ENCODE peak calls at places on chromosomes 16 and 17, in six cellular contexts. B is osteoblast; C is activated T-helper 1 cell treated with anti-CD3 and anti-CD28 coated beads, Interleukin-12 subunit alpha, Interleukin-12 subunit beta, Interleukin-2, Interleukin-4 antibody, amounts not matched to agents 30 ng/mL and 10 ng/mL and 1 ng/mL, durations not matched to agents 14 hours and 24 hours and 36 hours; T is stomach; V is HS-5; D is occipital lobe. Q is an unnamed sample.

GRCh38 chr17:37671028-37671812 is 28.0 kb upstream of the DDX52 start:
- DNase-seq in T (no peak), B (no peak), C (no peak), D (no peak), V (no peak), Q (no peak)

GRCh38 chr17:82399030-82399429 is 19.1 kb upstream of the HEXD start:
- DNase-seq in D (peak), C (no peak), V (peak), T (no peak), B (peak), Q (peak)

GRCh38 chr16:78639775-78640174 is 540.3 kb downstream of the WWOX start:
- DNase-seq in C (no peak), D (no peak), B (no peak), V (no peak), T (no peak), Q (no peak)

GRCh38 chr17:28196637-28197036 is 122.4 kb upstream of the TMEM97 start:
- DNase-seq in B (no peak), C (no peak), V (no peak), T (no peak), D (no peak), Q (no peak)

GRCh38 chr16:53571763-53572162 is 68.8 kb upstream of the AKTIP start:
- DNase-seq in D (no peak), C (no peak), T (no peak), V (no peak), B (no peak), Q (no peak)

GRCh38 chr16:72793017-72793416 is 254.9 kb downstream of the ZFHX3 start:
- DNase-seq in D (no peak), T (no peak), V (no peak), B (no peak), C (no peak), Q (no peak)

GRCh38 chr16:31869511-31870201 is 4.0 kb upstream of the ZNF267 start:
- DNase-seq in C (peak), B (peak), V (peak), T (no peak), D (no peak), Q (peak)

GRCh38 chr16:4663756-4664465 is 29.5 kb upstream of the NUDT16L1 start:
- DNase-seq in C (no peak), T (peak), B (peak), D (no peak), V (no peak), Q (no peak)

GRCh38 chr16:87458424-87458915 is 34.4 kb downstream of the ZCCHC14 start:
- DNase-seq in C (no peak), B (no peak), D (no peak), T (no peak), V (no peak), Q (no peak)

GRCh38 chr16:14569213-14569612 is 60.8 kb downstream of the PARN start:
- DNase-seq in V (no peak), B (no peak), T (no peak), D (no peak), C (no peak), Q (no peak)

GRCh38 chr17:60223456-60223855 is 73.7 kb downstream of the CA4 start:
- DNase-seq in D (no peak), C (no peak), V (no peak), T (no peak), B (no peak), Q (no peak)

GRCh38 chr17:12730931-12731521 is 58.3 kb upstream of the ARHGAP44 start:
- DNase-seq in T (peak), V (no peak), D (peak), C (no peak), B (peak), Q (peak)

GRCh38 chr16:53100889-53101288 is 46.1 kb downstream of the CHD9 start:
- DNase-seq in D (no peak), V (no peak), B (no peak), T (no peak), C (no peak), Q (no peak)

GRCh38 chr16:64434526-64435069 is 687.3 kb downstream of the CDH11 start:
- DNase-seq in V (no peak), C (no peak), T (no peak), D (no peak), B (no peak), Q (no peak)

GRCh38 chr16:49952386-49952785 is 72.6 kb upstream of the CNEP1R1 start:
- DNase-seq in B (no peak), C (no peak), T (no peak), D (no peak), V (no peak), Q (no peak)

GRCh38 chr16:77317059-77317458 is 117.8 kb downstream of the ADAMTS18 start:
- DNase-seq in T (no peak), D (no peak), V (no peak), B (no peak), C (no peak), Q (no peak)

GRCh38 chr17:79290726-79291125 is 216.1 kb downstream of the ENGASE start:
- DNase-seq in D (no peak), T (no peak), C (no peak), B (no peak), V (no peak), Q (no peak)

GRCh38 chr16:87468550-87468949 is 24.3 kb downstream of the ZCCHC14 start:
- DNase-seq in T (no peak), D (no peak), V (no peak), C (no peak), B (no peak), Q (no peak)

GRCh38 chr16:70573451-70574121 is 50.0 kb downstream of the SF3B3 start:
- DNase-seq in C (no peak), D (no peak), T (no peak), B (peak), V (peak), Q (peak)

GRCh38 chr17:29177871-29178749 is 2.1 kb downstream of the MYO18A start:
- DNase-seq in D (no peak), V (no peak), B (peak), C (no peak), T (peak), Q (no peak)

GRCh38 chr17:70073326-70073725 is 1.7 kb upstream of the KCNJ16 start:
- DNase-seq in T (no peak), B (no peak), V (no peak), C (no peak), D (no peak), Q (no peak)

GRCh38 chr17:8345951-8346665 is 6.5 kb downstream of the ODF4 start:
- DNase-seq in V (no peak), D (no peak), C (no peak), B (no peak), T (peak), Q (no peak)

GRCh38 chr17:34319087-34319486 is at the start of gene CCL8:
- DNase-seq in T (no peak), C (no peak), B (no peak), V (no peak), D (no peak), Q (no peak)

GRCh38 chr17:16911141-16911937 is 60.6 kb downstream of the TNFRSF13B start:
- DNase-seq in B (no peak), T (peak), V (no peak), C (no peak), D (no peak), Q (no peak)

GRCh38 chr17:71438631-71439146 is 682.1 kb upstream of the SOX9 start:
- DNase-seq in B (peak), C (no peak), T (no peak), D (no peak), V (peak), Q (peak)

GRCh38 chr17:57518587-57519118 is 226.4 kb downstream of the CCDC182 start:
- DNase-seq in T (no peak), C (no peak), V (no peak), B (no peak), D (no peak), Q (no peak)

GRCh38 chr16:8905168-8905762 is 23.1 kb downstream of the LITAFD start:
- DNase-seq in B (no peak), D (no peak), C (no peak), V (no peak), T (no peak), Q (no peak)

GRCh38 chr17:59381716-59382570 is 50.5 kb downstream of the YPEL2 start:
- DNase-seq in B (no peak), C (no peak), V (no peak), D (peak), T (peak), Q (no peak)

GRCh38 chr16:4625617-4626159 is 1.1 kb downstream of the MGRN1 start:
- DNase-seq in T (no peak), V (no peak), D (no peak), B (peak), C (no peak), Q (no peak)

GRCh38 chr17:40111221-40112128 is 10.3 kb upstream of the MSL1 start:
- DNase-seq in T (peak), C (peak), B (peak), V (no peak), D (peak), Q (peak)

GRCh38 chr17:66749217-66749832 is 85.6 kb upstream of the CACNG5 start:
- DNase-seq in T (no peak), D (no peak), V (no peak), B (no peak), C (no peak), Q (no peak)

GRCh38 chr16:10386517-10387377 is 886 bp downstream of the ATF7IP2 start:
- DNase-seq in C (no peak), B (peak), T (no peak), V (peak), D (no peak), Q (no peak)